ENCODE peak calls at places on chromosomes 5 and 9, in eight cellular contexts. O is sigmoid colon, B is kidney, E is neural progenitor cell, D is OCI-LY7, M is GM20000, K is bronchial epithelial cell, X is heart right ventricle. U is an unnamed sample.

GRCh38 chr9:95215368-95215898 is 102.1 kb downstream of the FANCC start:
- DNase-seq in E (no peak), D (peak), O (no peak), M (no peak), K (no peak), B (no peak), X (no peak), U (no peak)

GRCh38 chr9:80874276-80874675 is 815.1 kb downstream of the TLE1 start:
- DNase-seq in M (no peak), D (no peak), O (no peak), K (peak), X (no peak), B (no peak), E (no peak), U (no peak)

GRCh38 chr9:131623655-131624330 is 78.5 kb downstream of the PRRT1B start:
- DNase-seq in D (no peak), O (no peak), M (no peak), E (no peak), B (peak), X (no peak), K (no peak), U (no peak)

GRCh38 chr9:110064721-110065252 is 143.2 kb downstream of the C9orf152 start:
- DNase-seq in B (no peak), M (no peak), E (no peak), K (no peak), D (no peak), O (no peak), X (peak), U (no peak)

GRCh38 chr5:81359108-81359507 is 34.8 kb downstream of the ACOT12 start:
- DNase-seq in X (no peak), D (no peak), E (peak), O (no peak), M (no peak), K (no peak), B (no peak), U (no peak)

GRCh38 chr9:92634712-92635605 is 35.0 kb downstream of the IPPK start:
- DNase-seq in B (peak), D (peak), X (peak), K (peak), E (peak), O (peak), M (peak), U (peak)

GRCh38 chr5:59020611-59021285 is 437.9 kb downstream of the RAB3C start:
- DNase-seq in M (no peak), B (no peak), X (no peak), O (no peak), E (no peak), D (no peak), K (peak), U (no peak)

GRCh38 chr9:6226696-6227095 is 11.1 kb downstream of the IL33 start:
- DNase-seq in B (no peak), X (peak), K (peak), O (no peak), E (no peak), M (no peak), D (no peak), U (no peak)

GRCh38 chr5:106843812-106844416 is 826.8 kb downstream of the EFNA5 start:
- DNase-seq in M (no peak), D (peak), E (peak), K (peak), X (no peak), O (no peak), B (no peak), U (no peak)
- TF ChIP-seq CTCF in M (no peak), D (peak), E (peak), K (peak), X (no peak), O (peak), B (peak), U (peak)

GRCh38 chr9:34016149-34016548 is 32.5 kb downstream of the UBAP2 start:
- DNase-seq in X (no peak), M (no peak), K (no peak), B (no peak), D (no peak), E (no peak), O (no peak), U (no peak)

DNA sequence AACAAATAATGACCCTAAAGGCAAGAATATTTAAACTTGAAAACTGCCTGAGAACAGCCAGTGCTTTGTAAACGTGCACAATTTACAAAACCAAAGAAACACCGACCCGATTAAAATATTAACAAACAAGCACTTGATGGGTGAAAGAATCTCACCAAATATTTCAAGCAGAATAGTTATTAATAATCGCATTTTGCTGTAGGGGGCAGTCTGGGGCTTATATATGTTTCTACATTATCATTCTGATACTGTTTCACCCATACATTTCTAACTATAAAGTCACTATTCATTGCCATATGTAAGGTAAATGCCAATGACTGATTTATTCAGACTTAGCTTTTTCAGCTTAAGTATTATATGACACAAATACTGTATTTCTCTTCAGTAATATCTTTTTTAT is 37.7 kb downstream of the UBAP2 start:
- DNase-seq in O (no peak), K (peak), B (no peak), E (no peak), M (no peak), D (peak), X (no peak), U (no peak)
- TF ChIP-seq CTCF in O (peak), K (no peak), B (no peak), E (peak), M (no peak), D (peak), X (peak), U (peak)

GRCh38 chr5:114361724-114362196 is at the start of gene KCNN2:
- DNase-seq in X (peak), K (peak), B (peak), O (peak), D (no peak), M (peak), E (peak), U (peak)

GRCh38 chr5:114355086-114355830 is 6.6 kb upstream of the KCNN2 start:
- DNase-seq in D (no peak), X (no peak), M (no peak), E (no peak), O (no peak), K (no peak), B (no peak), U (no peak)

GRCh38 chr5:114360816-114361723 is 800 bp upstream of the KCNN2 start:
- DNase-seq in B (peak), D (no peak), E (peak), M (peak), K (no peak), X (peak), O (no peak), U (no peak)

GRCh38 chr5:114360362-114360761 is 1.5 kb upstream of the KCNN2 start:
- DNase-seq in E (peak), O (no peak), M (no peak), B (no peak), K (no peak), X (no peak), D (no peak), U (no peak)

DNA sequence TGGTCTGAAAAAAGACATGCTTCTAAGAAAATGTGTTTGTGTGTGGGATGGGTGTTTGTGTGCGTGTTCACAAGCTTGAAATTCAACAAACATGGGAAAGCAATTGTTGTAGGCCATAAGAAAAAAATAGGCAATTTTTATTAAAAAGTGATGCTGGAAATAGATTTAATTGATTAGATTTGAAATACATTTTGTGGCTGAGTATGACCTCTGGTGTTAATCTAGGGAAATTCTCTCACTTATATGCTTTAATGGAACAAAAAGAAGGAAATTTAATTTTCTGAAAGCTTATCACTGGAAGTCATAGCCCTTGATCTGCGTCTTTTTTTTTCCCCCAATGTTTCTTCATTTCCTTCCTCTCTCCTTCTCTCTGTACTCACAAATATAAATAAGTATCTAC is 3.5 kb upstream of the KCNN2 start:
- DNase-seq in D (no peak), B (no peak), K (no peak), M (no peak), X (no peak), E (no peak), O (no peak), U (no peak)
- TF ChIP-seq CTCF in D (peak), B (no peak), K (no peak), M (no peak), X (no peak), E (peak), O (no peak), U (peak)

GRCh38 chr5:135570453-135570764 is 8.4 kb downstream of the CXCL14 start:
- DNase-seq in K (no peak), O (no peak), D (no peak), E (no peak), M (no peak), X (no peak), B (no peak), U (no peak)
- TF ChIP-seq CTCF in K (no peak), O (no peak), D (peak), E (no peak), M (no peak), X (no peak), B (no peak), U (no peak)

DNA sequence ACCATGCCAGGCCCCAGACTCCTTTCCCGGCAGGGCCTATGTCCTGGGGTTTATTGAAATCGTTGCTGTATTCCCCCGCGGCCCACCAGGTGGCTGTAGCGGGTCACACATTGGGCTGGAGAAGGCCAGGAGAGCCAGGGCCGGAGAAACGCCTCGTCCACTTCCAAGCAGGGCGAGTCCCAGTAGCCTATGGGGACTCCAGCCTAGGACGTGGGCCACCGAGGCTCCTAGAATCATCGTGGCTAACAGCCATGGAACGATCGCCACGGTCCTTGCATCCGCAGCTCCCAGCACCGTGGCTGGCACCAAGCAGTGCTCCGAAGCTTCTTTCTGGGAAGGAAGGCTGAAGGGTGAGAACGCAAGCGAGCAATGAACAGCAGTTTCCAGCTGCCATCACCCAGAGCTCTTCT is 87.7 kb downstream of the ENTREP1 start:
- DNase-seq in E (peak), O (peak), M (peak), K (peak), B (peak), X (peak), D (no peak), U (no peak)
- TF ChIP-seq CTCF in E (peak), O (peak), M (peak), K (peak), B (peak), X (peak), D (peak), U (peak)